ENCODE peak calls at places on chromosomes 13 and 19, in five cellular contexts. F is K562, Q is GM12878, X is H1, B is HepG2. S is an unnamed sample.
A peak's percentile ranks its signal among the peaks of the same experiment; 100 is the strongest.

GRCh38 chr13:111539252-111539651 is 218.8 kb downstream of the TEX29 start:
- DNase-seq in F (no peak), Q (no peak), X (no peak), B (no peak), S (no peak)

GRCh38 chr19:18317998-18318800 is 4.7 kb downstream of the LSM4 start:
- DNase-seq in F (peak; percentile 45), Q (no peak), X (no peak), B (peak; percentile 54), S (no peak)

GRCh38 chr13:97904059-97904458 is 49.4 kb upstream of the IPO5 start:
- DNase-seq in F (no peak), Q (no peak), X (no peak), B (no peak), S (no peak)

GRCh38 chr19:44846455-44847143 is 502 bp downstream of the NECTIN2 start:
- DNase-seq in F (no peak), Q (no peak), X (no peak), B (no peak), S (no peak)

GRCh38 chr13:30872685-30873443 is 33.2 kb upstream of the MEDAG start:
- DNase-seq in F (no peak), Q (no peak), X (no peak), B (peak; percentile 26), S (no peak)

GRCh38 chr19:16232568-16232967 is 34.9 kb downstream of the AP1M1 start:
- DNase-seq in F (no peak), Q (no peak), X (no peak), B (no peak), S (no peak)

GRCh38 chr19:41707502-41707812 is 969 bp upstream of the CEACAM5 start:
- DNase-seq in F (no peak), Q (no peak), X (no peak), B (no peak), S (peak; percentile 60)

GRCh38 chr13:102999498-102999897 is 66.7 kb downstream of the SLC10A2 start:
- DNase-seq in F (no peak), Q (no peak), X (no peak), B (no peak), S (no peak)

GRCh38 chr19:5466814-5467291 is 11.6 kb downstream of the ZNRF4 start:
- DNase-seq in F (no peak), Q (no peak), X (no peak), B (no peak), S (no peak)

GRCh38 chr19:41637484-41637883 is 10.6 kb upstream of the CEACAM4 start:
- DNase-seq in F (no peak), Q (no peak), X (no peak), B (no peak), S (no peak)

GRCh38 chr13:50684366-50684765 is 159.1 kb downstream of the DLEU7 start:
- DNase-seq in F (no peak), Q (no peak), X (no peak), B (no peak), S (no peak)

GRCh38 chr19:6532244-6532999 is 1.6 kb downstream of the TNFSF9 start:
- DNase-seq in F (peak; percentile 57), Q (no peak), X (no peak), B (no peak), S (no peak)

GRCh38 chr19:6533746-6534418 is 3.1 kb downstream of the TNFSF9 start:
- DNase-seq in F (peak; percentile 29), Q (no peak), X (no peak), B (no peak), S (no peak)

GRCh38 chr19:6531956-6532243 is 1.1 kb downstream of the TNFSF9 start:
- DNase-seq in F (no peak), Q (no peak), X (no peak), B (no peak), S (no peak)

GRCh38 chr19:6531163-6531955 is 533 bp downstream of the TNFSF9 start:
- DNase-seq in F (peak; percentile 68), Q (no peak), X (no peak), B (no peak), S (no peak)

GRCh38 chr19:6533000-6533328 is 2.1 kb downstream of the TNFSF9 start:
- DNase-seq in F (peak; percentile 35), Q (no peak), X (no peak), B (no peak), S (no peak)
- TF ChIP-seq KDM1A in F (no peak), Q (no peak), X (no peak), B (no peak), S (no peak)

DNA sequence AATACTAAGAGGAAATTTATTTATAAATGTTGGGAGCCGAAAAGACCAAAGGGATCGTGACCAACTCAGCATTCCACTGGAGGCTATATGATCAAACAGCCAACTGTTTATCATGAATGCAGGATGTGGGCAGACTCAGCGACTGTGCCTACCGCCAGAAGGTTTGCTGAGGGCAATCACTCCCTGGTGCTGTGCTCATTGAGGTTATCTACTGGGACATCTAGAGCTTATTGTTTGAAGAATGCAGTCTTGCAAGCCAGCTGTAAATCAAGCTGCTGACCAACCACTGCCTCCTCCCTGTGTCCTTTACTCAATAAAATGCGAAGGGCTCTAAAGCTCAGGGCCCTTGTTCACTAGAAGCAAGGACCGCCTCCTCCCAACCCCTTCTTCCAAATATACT is 8.5 kb upstream of the XPO4 start:
- DNase-seq in F (no peak), Q (no peak), X (no peak), B (no peak), S (no peak)
- TF ChIP-seq KDM1A in F (no peak), Q (no peak), X (no peak), B (no peak), S (no peak)

GRCh38 chr19:3682741-3683404 is 17.4 kb downstream of the PIP5K1C start:
- DNase-seq in F (peak; percentile 68), Q (no peak), X (no peak), B (no peak), S (no peak)
- TF ChIP-seq KDM1A in F (no peak), Q (no peak), X (no peak), B (no peak), S (no peak)

DNA sequence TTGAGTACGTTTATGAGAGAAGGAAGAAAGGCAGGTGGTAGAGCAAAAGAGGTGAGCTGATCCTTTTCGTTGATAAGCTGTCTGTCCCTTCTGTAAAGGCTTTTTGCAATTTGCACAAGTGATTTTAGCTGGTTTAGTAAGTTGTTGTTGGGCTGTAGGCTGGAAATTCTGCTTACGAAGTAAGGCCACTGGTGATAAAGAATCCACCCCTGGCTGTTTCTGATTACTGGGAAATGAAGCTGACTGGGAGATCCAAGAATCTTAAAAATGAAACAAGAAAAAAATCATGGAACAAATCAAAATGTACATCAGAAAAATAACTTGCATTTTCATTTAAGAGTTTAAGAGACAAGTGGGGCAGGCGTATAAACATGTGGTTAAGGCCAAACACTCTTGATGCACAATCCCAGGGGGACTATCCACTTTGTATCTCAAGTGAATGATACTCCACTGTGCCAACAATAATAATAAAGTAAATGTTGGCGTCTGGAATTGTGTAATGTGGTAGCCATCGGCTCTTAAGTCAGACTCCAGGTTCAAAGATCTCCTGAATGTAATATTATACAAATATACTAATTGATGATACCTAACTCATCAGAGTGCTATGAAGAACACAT is 24.6 kb downstream of the ZMYM5 start:
- DNase-seq in F (no peak), Q (no peak), X (no peak), B (no peak), S (no peak)
- TF ChIP-seq KDM1A in F (no peak), Q (no peak), X (no peak), B (no peak), S (no peak)

GRCh38 chr13:35984287-35984686 is 146.9 kb downstream of the DCLK1 start:
- DNase-seq in F (no peak), Q (no peak), X (no peak), B (no peak), S (no peak)

GRCh38 chr13:35978607-35979316 is 152.4 kb downstream of the DCLK1 start:
- DNase-seq in F (peak; percentile 36), Q (no peak), X (no peak), B (peak; percentile 42), S (peak; percentile 12)

GRCh38 chr13:35983206-35983605 is 148.0 kb downstream of the DCLK1 start:
- DNase-seq in F (no peak), Q (no peak), X (no peak), B (no peak), S (no peak)

GRCh38 chr13:35976126-35976525 is 155.1 kb downstream of the DCLK1 start:
- DNase-seq in F (no peak), Q (no peak), X (no peak), B (no peak), S (no peak)

GRCh38 chr13:35979378-35979911 is 151.7 kb downstream of the DCLK1 start:
- DNase-seq in F (no peak), Q (no peak), X (no peak), B (no peak), S (no peak)
- TF ChIP-seq KDM1A in F (no peak), Q (no peak), X (no peak), B (no peak), S (no peak)

DNA sequence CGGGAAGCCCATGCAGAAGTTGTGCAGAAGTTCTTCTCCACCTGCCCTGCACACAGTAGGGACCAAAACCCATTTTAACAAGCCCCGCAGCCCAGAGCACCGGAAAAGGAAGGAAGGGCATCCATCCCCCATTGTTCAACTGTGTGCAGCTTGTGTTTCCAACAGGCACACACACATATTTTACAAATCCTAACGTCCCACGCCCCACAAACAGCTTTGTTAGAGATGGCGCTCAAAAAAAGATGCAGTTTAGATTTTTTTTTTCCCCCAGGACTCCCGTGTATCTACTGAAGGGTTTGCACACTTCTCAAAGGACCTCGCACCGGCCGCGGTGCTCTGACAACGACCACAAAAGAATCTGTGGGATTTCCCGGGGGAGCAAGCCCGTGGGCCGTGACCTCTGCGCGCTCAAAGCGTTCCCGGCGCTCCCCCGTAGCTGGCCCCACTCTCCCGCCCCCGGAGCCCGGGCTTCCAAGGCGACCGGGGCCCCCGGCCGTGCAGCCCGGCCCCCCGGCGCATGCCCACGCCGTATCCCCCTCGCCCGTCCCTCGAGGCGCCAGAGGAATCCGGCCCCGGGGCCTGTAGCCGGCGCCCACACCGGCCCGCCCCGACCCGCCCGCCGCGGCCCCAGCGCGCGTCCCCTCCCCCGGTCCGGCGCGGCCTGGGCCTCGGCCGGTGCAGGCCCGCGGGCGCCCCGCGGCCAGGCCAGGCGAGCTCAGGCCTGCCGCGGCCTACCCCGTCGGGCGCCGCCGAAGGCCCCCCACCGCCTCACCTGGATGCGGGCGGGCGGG is 523 bp downstream of the ELAVL1 start:
- DNase-seq in F (no peak), Q (no peak), X (no peak), B (no peak), S (no peak)
- TF ChIP-seq KDM1A in F (no peak), Q (no peak), X (no peak), B (no peak), S (no peak)

GRCh38 chr19:12872941-12873890 is 8.0 kb downstream of the DNASE2 start:
- DNase-seq in F (peak; percentile 84), Q (no peak), X (no peak), B (peak; percentile 17), S (no peak)
- TF ChIP-seq KDM1A in F (no peak), Q (no peak), X (no peak), B (no peak), S (no peak)

DNA sequence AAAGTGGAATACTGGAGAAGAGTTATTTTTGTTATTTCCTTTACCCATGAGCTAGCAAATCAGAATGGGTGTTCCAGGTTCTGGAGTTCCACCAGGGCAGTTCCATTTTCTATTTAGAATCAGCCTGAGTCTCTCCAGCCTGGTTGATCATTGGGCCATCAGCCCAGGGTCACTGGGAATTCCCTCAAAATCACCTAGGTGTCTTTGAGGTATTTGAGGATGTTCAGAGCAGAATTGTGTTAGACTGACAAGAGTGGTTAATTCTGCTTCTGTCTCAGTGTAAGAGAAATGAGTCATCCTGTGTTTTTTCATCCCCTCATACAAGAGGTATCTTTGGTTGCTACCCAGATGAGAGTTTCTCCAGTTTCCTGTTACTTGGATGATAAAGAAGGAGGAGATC is 11.7 kb downstream of the ZNF66 start:
- DNase-seq in F (no peak), Q (peak; percentile 15), X (no peak), B (no peak), S (no peak)
- TF ChIP-seq KDM1A in F (no peak), Q (no peak), X (no peak), B (no peak), S (no peak)